ENCODE peak calls at places on chromosome 7, in six cellular contexts. U, Q, T, B, S and C are unnamed samples.

GRCh38 chr7:107044347-107045194 is at the start of gene PRKAR2B:
- DNase-seq in U (peak; percentile 73), Q (peak; percentile 91), T (peak; percentile 90), B (peak; percentile 9), S (peak; percentile 77), C (peak; percentile 49)

GRCh38 chr7:105990141-105990540 is 27.1 kb downstream of the CDHR3 start:
- DNase-seq in U (no peak), Q (no peak), T (no peak), B (no peak), S (no peak), C (no peak)

GRCh38 chr7:129671276-129671675 is 59.8 kb downstream of the NRF1 start:
- DNase-seq in U (no peak), Q (no peak), T (no peak), B (no peak), S (no peak), C (no peak)

GRCh38 chr7:141454338-141454737 is 96.9 kb upstream of the AGK start:
- DNase-seq in U (no peak), Q (no peak), T (no peak), B (no peak), S (no peak), C (no peak)

GRCh38 chr7:20030915-20031362 is 186.2 kb downstream of the MACC1 start:
- DNase-seq in U (no peak), Q (no peak), T (no peak), B (peak; percentile 62), S (no peak), C (no peak)

GRCh38 chr7:70353948-70354335 is 755.7 kb downstream of the AUTS2 start:
- DNase-seq in U (no peak), Q (no peak), T (no peak), B (no peak), S (no peak), C (no peak)

GRCh38 chr7:95602421-95602820 is 6.1 kb upstream of the PDK4 start:
- DNase-seq in U (no peak), Q (no peak), T (no peak), B (no peak), S (no peak), C (no peak)

GRCh38 chr7:135842446-135843175 is 94.0 kb upstream of the FAM180A start:
- DNase-seq in U (no peak), Q (no peak), T (no peak), B (no peak), S (no peak), C (no peak)

GRCh38 chr7:151199196-151199874 is 11.0 kb downstream of the H2BK1 start:
- DNase-seq in U (no peak), Q (no peak), T (no peak), B (no peak), S (no peak), C (no peak)

GRCh38 chr7:96136600-96137239 is 185.2 kb downstream of the SLC25A13 start:
- DNase-seq in U (no peak), Q (no peak), T (no peak), B (no peak), S (no peak), C (peak; percentile 8)

GRCh38 chr7:37113661-37114355 is 334.9 kb downstream of the ELMO1 start:
- DNase-seq in U (no peak), Q (no peak), T (no peak), B (peak; percentile 75), S (no peak), C (no peak)

GRCh38 chr7:139602143-139602722 is 78.7 kb downstream of the CLEC2L start:
- DNase-seq in U (no peak), Q (peak; percentile 57), T (peak; percentile 80), B (peak; percentile 10), S (no peak), C (peak; percentile 18)

GRCh38 chr7:49775065-49775948 is 1.9 kb downstream of the VWC2 start:
- DNase-seq in U (no peak), Q (no peak), T (peak; percentile 44), B (no peak), S (peak; percentile 35), C (no peak)

GRCh38 chr7:149872419-149873073 is 1.2 kb upstream of the ATP6V0E2 start:
- DNase-seq in U (peak; percentile 80), Q (peak; percentile 50), T (peak; percentile 78), B (peak; percentile 63), S (peak; percentile 75), C (peak; percentile 66)

GRCh38 chr7:113831509-113831908 is 87.3 kb downstream of the PPP1R3A start:
- DNase-seq in U (no peak), Q (no peak), T (peak; percentile 29), B (no peak), S (no peak), C (no peak)

GRCh38 chr7:44148961-44149550 is 7.9 kb upstream of the MYL7 start:
- DNase-seq in U (no peak), Q (no peak), T (no peak), B (no peak), S (no peak), C (no peak)

GRCh38 chr7:85068796-85069195 is 118.1 kb downstream of the SEMA3D start:
- DNase-seq in U (no peak), Q (no peak), T (no peak), B (peak; percentile 57), S (no peak), C (peak; percentile 13)

GRCh38 chr7:45036317-45036716 is 36.3 kb downstream of the CCM2 start:
- DNase-seq in U (no peak), Q (no peak), T (no peak), B (no peak), S (no peak), C (no peak)

GRCh38 chr7:45923290-45923689 is 2.2 kb upstream of the IGFBP3 start:
- DNase-seq in U (peak; percentile 73), Q (peak; percentile 57), T (peak; percentile 85), B (peak; percentile 58), S (peak; percentile 82), C (peak; percentile 50)

GRCh38 chr7:2698581-2699288 is 10.7 kb downstream of the AMZ1 start:
- DNase-seq in U (no peak), Q (peak; percentile 68), T (no peak), B (no peak), S (no peak), C (no peak)

GRCh38 chr7:92035576-92035975 is 94.9 kb downstream of the AKAP9 start:
- DNase-seq in U (no peak), Q (no peak), T (peak; percentile 28), B (no peak), S (no peak), C (no peak)

GRCh38 chr7:80277434-80278427 is 143.1 kb downstream of the GNAI1 start:
- DNase-seq in U (no peak), Q (no peak), T (peak; percentile 11), B (peak; percentile 77), S (no peak), C (peak; percentile 38)

GRCh38 chr7:20194586-20194985 is 22.6 kb downstream of the MACC1 start:
- DNase-seq in U (no peak), Q (no peak), T (no peak), B (no peak), S (no peak), C (no peak)

GRCh38 chr7:117982071-117983055 is 109.1 kb upstream of the CTTNBP2 start:
- DNase-seq in U (no peak), Q (no peak), T (no peak), B (no peak), S (no peak), C (no peak)

GRCh38 chr7:76357379-76358052 is 1.3 kb downstream of the YWHAG start:
- DNase-seq in U (no peak), Q (no peak), T (no peak), B (no peak), S (no peak), C (no peak)

DNA sequence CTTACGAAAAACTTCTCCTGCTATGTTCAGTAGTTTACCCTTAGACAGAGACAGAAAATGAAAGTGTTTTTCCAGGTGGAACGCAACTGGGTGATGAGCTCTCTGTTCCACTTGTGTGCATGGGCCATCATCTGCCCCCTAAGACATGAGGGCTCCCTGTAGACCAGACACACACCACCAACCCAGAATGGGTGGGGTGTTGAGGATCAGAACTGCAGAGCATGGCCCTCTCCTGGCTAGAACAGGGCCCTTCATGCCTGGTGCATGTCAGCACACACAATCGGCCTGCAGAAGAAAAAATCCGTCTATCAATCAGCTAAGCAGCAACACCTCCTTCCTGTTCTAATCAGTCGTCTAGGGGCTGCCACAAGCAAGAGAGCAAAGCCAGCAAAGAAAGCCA is 186.2 kb upstream of the INHBA start:
- DNase-seq in U (no peak), Q (no peak), T (no peak), B (no peak), S (no peak), C (no peak)
- TF ChIP-seq CTCF in U (no peak), Q (no peak), T (no peak), B (no peak), S (no peak), C (no peak)

DNA sequence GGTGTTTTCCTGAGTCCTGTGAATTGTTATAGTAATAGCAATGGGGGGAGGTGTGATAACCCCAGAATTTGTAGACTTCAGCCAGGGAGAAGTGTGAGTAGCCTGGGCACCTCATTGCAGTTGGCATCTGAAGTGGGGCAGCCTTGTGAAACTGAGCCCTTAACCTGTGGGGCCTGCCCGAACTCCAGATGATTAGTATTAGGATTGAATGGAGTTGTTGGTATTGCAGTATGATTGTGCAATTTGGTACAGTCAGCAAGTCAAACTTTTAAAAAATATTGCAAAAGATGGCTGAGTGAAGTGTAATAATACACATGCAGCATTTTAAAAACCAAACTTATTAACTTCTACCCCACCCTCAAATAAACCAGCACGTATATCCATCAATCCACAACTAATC is 9.3 kb downstream of the RBM33 start:
- DNase-seq in U (no peak), Q (no peak), T (no peak), B (peak; percentile 69), S (no peak), C (no peak)
- H3K27ac ChIP-seq in U (no peak overlapping the region), Q (peak overlapping the region; percentile 86), T (no peak overlapping the region), B (no peak overlapping the region), S (no peak overlapping the region), C (peak overlapping the region; percentile 56)

DNA sequence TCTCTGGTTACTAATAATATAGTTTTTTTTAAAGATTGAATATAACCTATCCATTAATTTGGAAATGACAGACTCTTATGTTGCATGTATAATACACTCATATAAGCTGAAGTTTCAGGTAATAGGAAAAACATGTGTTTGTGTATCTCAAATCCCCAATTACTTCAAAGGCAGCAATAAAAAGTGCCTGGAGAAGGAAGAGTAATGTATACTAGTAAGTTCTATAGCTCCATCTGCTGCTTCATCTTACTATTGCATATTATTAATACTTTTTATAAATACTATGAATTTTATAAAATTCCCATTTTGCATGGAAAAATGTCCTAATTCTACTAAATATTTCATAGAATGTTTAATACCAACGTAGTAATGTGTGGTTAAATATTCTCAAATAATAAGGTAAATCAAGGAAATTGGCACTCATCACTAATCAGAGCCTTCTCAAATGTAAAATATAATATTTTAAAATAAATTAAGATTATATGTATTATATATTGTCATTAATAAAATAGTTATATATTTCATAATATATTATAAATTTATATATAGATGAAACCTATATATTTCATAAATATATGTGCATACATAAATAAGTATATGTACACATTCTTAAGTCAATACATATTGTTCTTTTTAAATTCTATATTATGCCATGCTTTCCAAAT is 311.9 kb downstream of the HGF start:
- DNase-seq in U (no peak), Q (peak; percentile 5), T (peak; percentile 20), B (no peak), S (no peak), C (peak; percentile 27)
- TF ChIP-seq CTCF in U (peak; percentile 43), Q (peak; percentile 51), T (no peak), B (peak; percentile 61), S (peak; percentile 15), C (peak; percentile 71)

DNA sequence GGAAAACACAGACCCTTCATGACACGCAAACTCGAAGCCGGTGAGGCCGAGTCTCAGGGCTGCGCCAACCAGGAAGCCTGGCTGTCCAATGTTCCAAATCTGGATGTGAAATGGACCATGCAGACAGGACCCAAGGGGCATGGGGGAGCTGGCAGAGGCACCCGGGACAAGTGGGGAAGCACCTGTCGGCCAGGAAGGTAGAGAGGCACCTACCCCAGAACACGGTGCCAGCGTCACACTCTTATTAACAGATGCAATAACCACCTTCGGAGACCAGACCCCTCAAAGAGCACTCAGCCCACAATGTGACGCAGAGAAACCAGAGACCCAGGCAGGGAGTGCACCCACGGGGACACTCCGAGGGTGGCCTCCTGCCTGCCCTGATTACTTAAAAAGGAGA is 88.3 kb upstream of the PDGFA start:
- DNase-seq in U (no peak), Q (no peak), T (no peak), B (no peak), S (no peak), C (no peak)
- H3K27ac ChIP-seq in U (no peak overlapping the region), Q (no peak overlapping the region), T (no peak overlapping the region), B (no peak overlapping the region), S (no peak overlapping the region), C (peak overlapping the region; percentile 10)